ENCODE peak calls at places on chromosomes 1 and 21, in eight cellular contexts. One of them, this sample, is unnamed.

GRCh38 chr1:23081376-23081775 is 62.1 kb downstream of the KDM1A start:
- DNase-seq in NCI-H1436: no peak
- DNase-seq in GM18507: no peak
- DNase-seq in hypothalamus: no peak
- DNase-seq in kidney tubule cell: peak; percentile 11
- DNase-seq in activated T-helper 1 cell treated with Interleukin-2 at 50 U/mL for 16 hours: no peak
- DNase-seq in AML-193: no peak
- DNase-seq in HCT116: no peak
- DNase-seq in this sample: no peak

GRCh38 chr1:7424352-7424890 is 346.7 kb upstream of the VAMP3 start:
- DNase-seq in AML-193: no peak
- DNase-seq in GM18507: no peak
- DNase-seq in HCT116: no peak
- DNase-seq in kidney tubule cell: no peak
- DNase-seq in NCI-H1436: no peak
- DNase-seq in hypothalamus: no peak
- DNase-seq in activated T-helper 1 cell treated with Interleukin-2 at 50 U/mL for 16 hours: no peak
- DNase-seq in this sample: no peak

GRCh38 chr1:23617019-23617418 is 57.7 kb upstream of the ID3 start:
- DNase-seq in HCT116: no peak
- DNase-seq in hypothalamus: no peak
- DNase-seq in AML-193: no peak
- DNase-seq in kidney tubule cell: no peak
- DNase-seq in activated T-helper 1 cell treated with Interleukin-2 at 50 U/mL for 16 hours: no peak
- DNase-seq in NCI-H1436: no peak
- DNase-seq in GM18507: no peak
- DNase-seq in this sample: no peak

GRCh38 chr1:201021333-201022177 is 2.0 kb downstream of the KIF21B start:
- DNase-seq in NCI-H1436: peak; percentile 61
- DNase-seq in hypothalamus: no peak
- DNase-seq in GM18507: no peak
- DNase-seq in kidney tubule cell: no peak
- DNase-seq in activated T-helper 1 cell treated with Interleukin-2 at 50 U/mL for 16 hours: no peak
- DNase-seq in AML-193: no peak
- DNase-seq in HCT116: no peak
- DNase-seq in this sample: no peak

GRCh38 chr1:115035652-115036051 is 6.0 kb downstream of the TSHB start:
- DNase-seq in activated T-helper 1 cell treated with Interleukin-2 at 50 U/mL for 16 hours: no peak
- DNase-seq in hypothalamus: no peak
- DNase-seq in HCT116: no peak
- DNase-seq in GM18507: no peak
- DNase-seq in NCI-H1436: no peak
- DNase-seq in kidney tubule cell: no peak
- DNase-seq in AML-193: no peak
- DNase-seq in this sample: no peak

GRCh38 chr21:37450385-37451044 is 83.9 kb downstream of the DYRK1A start:
- DNase-seq in kidney tubule cell: peak; percentile 41
- DNase-seq in AML-193: no peak
- DNase-seq in GM18507: no peak
- DNase-seq in hypothalamus: no peak
- DNase-seq in activated T-helper 1 cell treated with Interleukin-2 at 50 U/mL for 16 hours: no peak
- DNase-seq in HCT116: no peak
- DNase-seq in NCI-H1436: no peak
- DNase-seq in this sample: no peak

GRCh38 chr1:1135339-1136111 is 19.6 kb upstream of the C1orf159 start:
- DNase-seq in AML-193: no peak
- DNase-seq in HCT116: no peak
- DNase-seq in hypothalamus: no peak
- DNase-seq in NCI-H1436: no peak
- DNase-seq in GM18507: no peak
- DNase-seq in activated T-helper 1 cell treated with Interleukin-2 at 50 U/mL for 16 hours: no peak
- DNase-seq in kidney tubule cell: no peak
- DNase-seq in this sample: no peak

GRCh38 chr1:16724718-16725438 is 15.4 kb upstream of the RNU1-4 start:
- DNase-seq in hypothalamus: no peak
- DNase-seq in AML-193: no peak
- DNase-seq in activated T-helper 1 cell treated with Interleukin-2 at 50 U/mL for 16 hours: no peak
- DNase-seq in NCI-H1436: no peak
- DNase-seq in HCT116: no peak
- DNase-seq in kidney tubule cell: no peak
- DNase-seq in GM18507: no peak
- DNase-seq in this sample: no peak

GRCh38 chr1:221712198-221712684 is 29.6 kb downstream of the DUSP10 start:
- DNase-seq in hypothalamus: no peak
- DNase-seq in GM18507: peak; percentile 7
- DNase-seq in HCT116: no peak
- DNase-seq in activated T-helper 1 cell treated with Interleukin-2 at 50 U/mL for 16 hours: no peak
- DNase-seq in kidney tubule cell: peak; percentile 85
- DNase-seq in NCI-H1436: no peak
- DNase-seq in AML-193: peak; percentile 22
- DNase-seq in this sample: peak; percentile 41

GRCh38 chr1:225817611-225818061 is 7.7 kb downstream of the EPHX1 start:
- DNase-seq in NCI-H1436: no peak
- DNase-seq in activated T-helper 1 cell treated with Interleukin-2 at 50 U/mL for 16 hours: no peak
- DNase-seq in GM18507: no peak
- DNase-seq in AML-193: no peak
- DNase-seq in HCT116: peak; percentile 63
- DNase-seq in kidney tubule cell: peak; percentile 94
- DNase-seq in hypothalamus: peak; percentile 40
- DNase-seq in this sample: no peak

GRCh38 chr21:34702341-34702807 is 33.6 kb downstream of the CLIC6 start:
- DNase-seq in NCI-H1436: no peak
- DNase-seq in HCT116: no peak
- DNase-seq in activated T-helper 1 cell treated with Interleukin-2 at 50 U/mL for 16 hours: no peak
- DNase-seq in GM18507: no peak
- DNase-seq in AML-193: no peak
- DNase-seq in kidney tubule cell: peak; percentile 35
- DNase-seq in hypothalamus: no peak
- DNase-seq in this sample: no peak

GRCh38 chr1:41918450-41919043 is at the start of gene HIVEP3:
- DNase-seq in kidney tubule cell: peak; percentile 48
- DNase-seq in HCT116: no peak
- DNase-seq in GM18507: no peak
- DNase-seq in activated T-helper 1 cell treated with Interleukin-2 at 50 U/mL for 16 hours: no peak
- DNase-seq in NCI-H1436: no peak
- DNase-seq in hypothalamus: no peak
- DNase-seq in AML-193: no peak
- DNase-seq in this sample: no peak

GRCh38 chr1:230335861-230336549 is 90.1 kb downstream of the PGBD5 start:
- DNase-seq in NCI-H1436: no peak
- DNase-seq in kidney tubule cell: no peak
- DNase-seq in HCT116: no peak
- DNase-seq in hypothalamus: no peak
- DNase-seq in AML-193: no peak
- DNase-seq in GM18507: no peak
- DNase-seq in activated T-helper 1 cell treated with Interleukin-2 at 50 U/mL for 16 hours: no peak
- DNase-seq in this sample: no peak

GRCh38 chr1:113223546-113223945 is 150.5 kb downstream of the LRIG2 start:
- DNase-seq in hypothalamus: no peak
- DNase-seq in kidney tubule cell: no peak
- DNase-seq in AML-193: no peak
- DNase-seq in GM18507: no peak
- DNase-seq in HCT116: no peak
- DNase-seq in activated T-helper 1 cell treated with Interleukin-2 at 50 U/mL for 16 hours: no peak
- DNase-seq in NCI-H1436: no peak
- DNase-seq in this sample: no peak

GRCh38 chr1:8217011-8217711 is 100.8 kb upstream of the SLC45A1 start:
- DNase-seq in hypothalamus: no peak
- DNase-seq in kidney tubule cell: peak; percentile 42
- DNase-seq in AML-193: no peak
- DNase-seq in activated T-helper 1 cell treated with Interleukin-2 at 50 U/mL for 16 hours: no peak
- DNase-seq in GM18507: no peak
- DNase-seq in HCT116: no peak
- DNase-seq in NCI-H1436: no peak
- DNase-seq in this sample: no peak

GRCh38 chr1:39141925-39142324 is 62.6 kb upstream of the MACF1 start:
- DNase-seq in kidney tubule cell: no peak
- DNase-seq in hypothalamus: no peak
- DNase-seq in HCT116: no peak
- DNase-seq in AML-193: no peak
- DNase-seq in activated T-helper 1 cell treated with Interleukin-2 at 50 U/mL for 16 hours: no peak
- DNase-seq in GM18507: no peak
- DNase-seq in NCI-H1436: no peak
- DNase-seq in this sample: no peak

GRCh38 chr1:41791667-41792484 is 126.8 kb downstream of the HIVEP3 start:
- DNase-seq in hypothalamus: no peak
- DNase-seq in AML-193: peak; percentile 15
- DNase-seq in HCT116: no peak
- DNase-seq in GM18507: no peak
- DNase-seq in NCI-H1436: no peak
- DNase-seq in kidney tubule cell: no peak
- DNase-seq in activated T-helper 1 cell treated with Interleukin-2 at 50 U/mL for 16 hours: no peak
- DNase-seq in this sample: peak; percentile 62

GRCh38 chr1:184050631-184051030 is 899 bp upstream of the TSEN15 start:
- DNase-seq in hypothalamus: no peak
- DNase-seq in HCT116: no peak
- DNase-seq in activated T-helper 1 cell treated with Interleukin-2 at 50 U/mL for 16 hours: no peak
- DNase-seq in NCI-H1436: no peak
- DNase-seq in kidney tubule cell: no peak
- DNase-seq in GM18507: no peak
- DNase-seq in AML-193: no peak
- DNase-seq in this sample: no peak

GRCh38 chr1:228740543-228740942 is 5.3 kb downstream of the RHOU start:
- DNase-seq in kidney tubule cell: no peak
- DNase-seq in GM18507: no peak
- DNase-seq in hypothalamus: no peak
- DNase-seq in activated T-helper 1 cell treated with Interleukin-2 at 50 U/mL for 16 hours: no peak
- DNase-seq in AML-193: no peak
- DNase-seq in HCT116: no peak
- DNase-seq in NCI-H1436: no peak
- DNase-seq in this sample: no peak

GRCh38 chr1:150149490-150150453 is at the start of gene PLEKHO1:
- DNase-seq in AML-193: no peak
- DNase-seq in hypothalamus: no peak
- DNase-seq in activated T-helper 1 cell treated with Interleukin-2 at 50 U/mL for 16 hours: peak; percentile 82
- DNase-seq in GM18507: peak; percentile 63
- DNase-seq in HCT116: no peak
- DNase-seq in NCI-H1436: peak; percentile 75
- DNase-seq in kidney tubule cell: peak; percentile 79
- DNase-seq in this sample: peak; percentile 71

GRCh38 chr1:17465186-17465585 is 25.7 kb upstream of the RCC2 start:
- DNase-seq in HCT116: no peak
- DNase-seq in AML-193: peak; percentile 27
- DNase-seq in kidney tubule cell: no peak
- DNase-seq in hypothalamus: no peak
- DNase-seq in GM18507: no peak
- DNase-seq in NCI-H1436: no peak
- DNase-seq in activated T-helper 1 cell treated with Interleukin-2 at 50 U/mL for 16 hours: no peak
- DNase-seq in this sample: no peak

GRCh38 chr21:38434913-38435533 is 63.3 kb downstream of the ERG start:
- DNase-seq in HCT116: no peak
- DNase-seq in hypothalamus: no peak
- DNase-seq in NCI-H1436: no peak
- DNase-seq in kidney tubule cell: peak; percentile 36
- DNase-seq in AML-193: no peak
- DNase-seq in GM18507: no peak
- DNase-seq in activated T-helper 1 cell treated with Interleukin-2 at 50 U/mL for 16 hours: no peak
- DNase-seq in this sample: no peak